ENCODE peak calls at places on chromosome 11, in eight cellular contexts. N is hepatocyte, C is OCI-LY7, G is neural progenitor cell, Q is GM23338, X is PC-3, B is PC-9, H is mammary epithelial cell. M is an unnamed sample.

GRCh38 chr11:5691963-5692358 is 2.4 kb downstream of the TRIM22 start:
- DNase-seq in B (no peak), C (peak; percentile 46), N (no peak), Q (no peak), X (no peak), H (no peak), G (no peak), M (no peak)

GRCh38 chr11:7060828-7061227 is 28.0 kb upstream of the RBMXL2 start:
- DNase-seq in Q (no peak), H (peak; percentile 17), X (no peak), G (no peak), B (no peak), C (no peak), N (no peak), M (peak; percentile 58)

GRCh38 chr11:66546368-66546965 is at the start of gene ACTN3:
- DNase-seq in G (peak; percentile 88), C (no peak), H (no peak), B (no peak), X (no peak), N (peak; percentile 32), Q (peak; percentile 88), M (peak; percentile 37)

GRCh38 chr11:75142714-75143419 is 8.0 kb upstream of the SLCO2B1 start:
- DNase-seq in B (peak; percentile 53), G (no peak), Q (peak; percentile 54), N (peak; percentile 92), H (peak; percentile 86), C (peak; percentile 83), X (peak; percentile 94), M (peak; percentile 95)

GRCh38 chr11:93303689-93304088 is 26.9 kb upstream of the DEUP1 start:
- DNase-seq in G (no peak), Q (no peak), B (no peak), C (no peak), H (no peak), X (no peak), N (no peak), M (no peak)

GRCh38 chr11:27464155-27464759 is 8.3 kb downstream of the LGR4 start:
- DNase-seq in C (no peak), G (no peak), B (peak; percentile 47), X (peak; percentile 88), Q (peak; percentile 55), H (peak; percentile 81), N (peak; percentile 55), M (no peak)

GRCh38 chr11:66476173-66476840 is 3.9 kb upstream of the DPP3 start:
- DNase-seq in H (no peak), Q (peak; percentile 34), G (no peak), C (no peak), B (no peak), X (no peak), N (no peak), M (no peak)

GRCh38 chr11:2092464-2092910 is 46.7 kb downstream of the IGF2 start:
- DNase-seq in G (no peak), N (no peak), X (no peak), C (no peak), Q (no peak), H (no peak), B (no peak), M (no peak)

GRCh38 chr11:10317776-10318526 is 13.1 kb downstream of the ADM start:
- DNase-seq in H (no peak), X (no peak), B (no peak), C (peak; percentile 86), Q (no peak), N (no peak), G (peak; percentile 29), M (no peak)

DNA sequence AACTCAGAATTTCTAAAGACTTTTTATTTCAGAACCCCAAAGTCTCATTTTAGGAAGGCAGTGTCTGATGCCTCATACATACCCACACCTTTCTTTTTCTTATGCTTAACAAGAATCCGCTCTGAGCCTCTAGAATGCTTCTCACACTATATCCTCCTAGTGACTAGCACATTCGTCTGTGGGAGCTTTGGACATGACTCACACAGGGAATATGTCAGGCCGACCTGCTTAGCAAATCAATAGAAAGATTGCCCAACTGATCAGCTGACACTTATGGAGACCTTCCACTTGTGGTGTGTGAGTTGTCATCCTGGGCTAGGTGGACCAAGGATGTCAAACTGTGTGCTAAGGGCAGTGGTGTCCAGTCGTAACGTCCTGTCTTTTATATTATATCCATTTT is 129.9 kb upstream of the TTC12 start:
- DNase-seq in Q (no peak), G (no peak), N (peak; percentile 76), H (peak; percentile 95), X (peak; percentile 75), C (no peak), B (peak; percentile 40), M (peak; percentile 98)
- H2AFZ ChIP-seq in Q (no peak overlapping the region), G (no peak overlapping the region), N (no peak overlapping the region), H (no peak overlapping the region), X (no peak overlapping the region), C (no peak overlapping the region), B (no peak overlapping the region), M (no peak overlapping the region)

GRCh38 chr11:61342207-61342803 is 9.3 kb downstream of the TKFC start:
- DNase-seq in H (no peak), N (no peak), B (no peak), G (no peak), X (no peak), C (no peak), Q (no peak), M (no peak)

GRCh38 chr11:61343792-61344745 is 11.0 kb downstream of the TKFC start:
- DNase-seq in C (no peak), N (no peak), Q (no peak), H (no peak), B (no peak), X (no peak), G (no peak), M (no peak)

GRCh38 chr11:61340985-61341384 is 8.0 kb downstream of the TKFC start:
- DNase-seq in X (no peak), B (no peak), H (no peak), N (no peak), C (no peak), G (no peak), Q (no peak), M (no peak)

GRCh38 chr11:61339490-61339878 is 6.5 kb downstream of the TKFC start:
- DNase-seq in N (no peak), C (no peak), Q (no peak), B (no peak), H (no peak), G (no peak), X (no peak), M (no peak)

DNA sequence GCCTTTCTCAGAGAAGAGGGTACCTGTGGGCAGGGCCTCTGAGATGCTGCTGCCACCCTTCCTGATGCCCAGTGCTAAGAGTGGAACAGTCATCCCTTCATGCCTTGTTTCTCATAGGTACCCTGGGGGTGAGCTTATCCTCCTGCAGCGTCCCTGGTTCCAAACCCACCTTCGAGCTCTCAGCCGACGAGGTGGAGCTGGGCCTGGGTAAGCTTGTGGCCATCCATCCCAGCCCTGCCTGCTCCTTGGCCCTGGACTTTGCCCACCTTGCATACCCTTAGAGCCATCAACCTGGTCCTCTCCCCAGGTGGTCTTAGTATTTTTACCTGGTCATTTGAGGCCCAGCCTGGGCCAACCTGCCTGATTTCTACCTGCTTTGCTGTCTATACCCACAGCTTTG is 8.7 kb downstream of the TKFC start:
- DNase-seq in B (no peak), H (no peak), Q (no peak), N (no peak), G (no peak), C (no peak), X (no peak), M (no peak)
- H3K4me3 ChIP-seq in B (no peak overlapping the region), H (no peak overlapping the region), Q (no peak overlapping the region), N (no peak overlapping the region), G (no peak overlapping the region), C (no peak overlapping the region), X (no peak overlapping the region), M (no peak overlapping the region)

GRCh38 chr11:126112547-126112946 is 49.9 kb upstream of the CDON start:
- DNase-seq in Q (no peak), G (no peak), X (no peak), H (no peak), N (peak; percentile 80), C (no peak), B (no peak), M (no peak)

GRCh38 chr11:126113963-126114362 is 51.3 kb upstream of the CDON start:
- DNase-seq in X (no peak), G (no peak), N (no peak), B (no peak), Q (no peak), C (no peak), H (no peak), M (no peak)

GRCh38 chr11:126114486-126115252 is 52.0 kb upstream of the CDON start:
- DNase-seq in N (no peak), X (no peak), H (no peak), C (no peak), G (no peak), B (no peak), Q (no peak), M (no peak)

GRCh38 chr11:126113012-126113411 is 50.3 kb upstream of the CDON start:
- DNase-seq in N (no peak), H (no peak), C (no peak), B (no peak), G (no peak), X (no peak), Q (no peak), M (no peak)

GRCh38 chr11:126113515-126113957 is 50.9 kb upstream of the CDON start:
- DNase-seq in B (peak; percentile 88), X (peak; percentile 98), C (no peak), N (peak; percentile 94), H (peak; percentile 87), Q (no peak), G (peak; percentile 28), M (peak; percentile 97)
- TF ChIP-seq CTCF in B (no peak), X (no peak), C (no peak), N (peak; percentile 17), H (no peak), Q (no peak), G (no peak), M (no peak)

GRCh38 chr11:17406818-17407149 is 18.3 kb upstream of the KCNJ11 start:
- DNase-seq in Q (no peak), C (no peak), N (no peak), X (no peak), B (no peak), H (no peak), G (no peak), M (no peak)

GRCh38 chr11:17406082-17406817 is 17.8 kb upstream of the KCNJ11 start:
- DNase-seq in C (no peak), N (no peak), Q (no peak), G (no peak), H (no peak), X (no peak), B (no peak), M (no peak)

GRCh38 chr11:17408026-17408425 is 19.6 kb upstream of the KCNJ11 start:
- DNase-seq in X (no peak), B (no peak), G (no peak), H (no peak), N (no peak), Q (no peak), C (no peak), M (no peak)

GRCh38 chr11:17408641-17409040 is 20.2 kb upstream of the KCNJ11 start:
- DNase-seq in H (no peak), B (no peak), C (no peak), G (no peak), Q (no peak), N (no peak), X (no peak), M (no peak)

DNA sequence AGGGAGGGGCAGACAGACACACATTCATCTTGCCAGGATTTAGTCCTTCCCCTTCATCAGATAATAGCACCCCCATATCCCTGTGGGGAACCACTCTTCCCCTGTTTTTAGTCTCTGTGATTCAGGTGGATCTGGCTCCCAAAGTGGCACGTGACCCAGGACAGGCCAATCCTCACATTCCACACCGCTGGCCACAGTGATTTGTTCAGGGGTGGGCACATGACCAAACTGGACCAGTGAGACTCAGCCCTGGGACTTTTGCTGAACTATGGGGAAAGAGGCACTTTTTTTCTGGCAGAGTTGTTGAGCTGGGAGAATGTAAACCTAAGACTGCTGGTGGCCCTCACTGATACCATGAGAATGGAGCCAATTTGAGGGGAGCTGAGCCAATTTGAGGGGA is 19.1 kb upstream of the KCNJ11 start:
- DNase-seq in X (no peak), H (no peak), G (no peak), B (no peak), N (no peak), C (no peak), Q (no peak), M (no peak)
- H2AFZ ChIP-seq in X (no peak overlapping the region), H (no peak overlapping the region), G (no peak overlapping the region), B (no peak overlapping the region), N (no peak overlapping the region), C (peak overlapping the region; percentile 21), Q (no peak overlapping the region), M (no peak overlapping the region)

M was measured in fibroblast of lung.